ENCODE peak calls at places on chromosomes 5 and 9, in six cellular contexts. H is neuronal stem cell, P is H9, K is H1, U is mesenchymal stem cell, L is trophoblast cell. V is an unnamed sample.

GRCh38 chr5:122421379-122422081 is 109.5 kb downstream of the SNCAIP start:
- DNase-seq in L (no peak), P (no peak), K (no peak), U (no peak), H (no peak), V (no peak)

GRCh38 chr5:142869883-142870282 is 99.7 kb downstream of the ARHGAP26 start:
- DNase-seq in P (no peak), U (no peak), L (no peak), H (no peak), K (no peak), V (peak; percentile 11)

GRCh38 chr5:173716058-173716682 is 99.7 kb upstream of the BOD1 start:
- DNase-seq in H (no peak), L (no peak), P (no peak), K (no peak), U (no peak), V (no peak)

GRCh38 chr9:95370064-95370463 is 52.6 kb upstream of the FANCC start:
- DNase-seq in L (no peak), U (peak; percentile 45), H (no peak), K (no peak), P (no peak), V (peak; percentile 35)

GRCh38 chr9:35859310-35859994 is 10.7 kb downstream of the OR13J1 start:
- DNase-seq in L (no peak), P (no peak), K (peak; percentile 43), U (no peak), H (no peak), V (peak; percentile 35)

GRCh38 chr9:113708821-113709713 is 167.0 kb upstream of the ZNF618 start:
- DNase-seq in L (no peak), U (no peak), P (peak; percentile 38), H (no peak), K (peak; percentile 37), V (no peak)

GRCh38 chr5:68215888-68216736 is 556 bp downstream of the PIK3R1 start:
- DNase-seq in K (peak; percentile 68), P (peak; percentile 43), H (peak; percentile 59), U (peak; percentile 65), L (peak; percentile 59), V (peak; percentile 48)

GRCh38 chr9:87184956-87185642 is 237.8 kb upstream of the GAS1 start:
- DNase-seq in L (no peak), H (no peak), U (no peak), K (no peak), P (no peak), V (peak; percentile 37)

GRCh38 chr5:135980650-135981049 is 25.9 kb upstream of the LECT2 start:
- DNase-seq in K (no peak), P (no peak), H (no peak), U (peak; percentile 69), L (no peak), V (peak; percentile 41)

GRCh38 chr5:66655395-66656324 is 59.5 kb downstream of the MAST4 start:
- DNase-seq in P (no peak), U (no peak), K (no peak), H (no peak), L (peak; percentile 57), V (no peak)

GRCh38 chr5:138573223-138573622 is 2.0 kb downstream of the HSPA9 start:
- DNase-seq in P (no peak), K (no peak), L (no peak), H (no peak), U (no peak), V (no peak)

GRCh38 chr9:124022201-124023121 is 10.9 kb downstream of the LHX2 start:
- DNase-seq in P (peak; percentile 93), K (peak; percentile 83), H (no peak), U (no peak), L (no peak), V (no peak)

GRCh38 chr9:135827866-135828580 is 79.3 kb downstream of the CAMSAP1 start:
- DNase-seq in K (no peak), P (no peak), U (no peak), H (no peak), L (no peak), V (no peak)

GRCh38 chr9:37302277-37302676 is 120.2 kb upstream of the GRHPR start:
- DNase-seq in U (no peak), K (no peak), L (no peak), H (no peak), P (no peak), V (no peak)

GRCh38 chr9:114611516-114612271 is 603 bp downstream of the TMEM268 start:
- DNase-seq in U (peak; percentile 88), L (peak; percentile 60), P (peak; percentile 54), H (no peak), K (peak; percentile 70), V (peak; percentile 58)

GRCh38 chr5:147234825-147235635 is at the start of gene STK32A:
- DNase-seq in P (peak; percentile 91), H (peak; percentile 70), K (peak; percentile 88), U (peak; percentile 19), L (no peak), V (no peak)

GRCh38 chr9:23769307-23769935 is 56.6 kb downstream of the ELAVL2 start:
- DNase-seq in H (no peak), K (no peak), U (peak; percentile 7), P (no peak), L (no peak), V (peak; percentile 6)

GRCh38 chr5:138352071-138352721 is at the start of gene KDM3B:
- DNase-seq in P (peak; percentile 92), K (peak; percentile 100), L (peak; percentile 97), U (peak; percentile 82), H (peak; percentile 89), V (peak; percentile 80)

GRCh38 chr5:100758306-100758705 is 144.8 kb downstream of the ST8SIA4 start:
- DNase-seq in L (no peak), P (no peak), H (no peak), U (no peak), K (no peak), V (peak; percentile 86)
- H2BK120ac ChIP-seq in L (no peak overlapping the region), P (no peak overlapping the region), H (no peak overlapping the region), U (no peak overlapping the region), K (no peak overlapping the region), V (no peak overlapping the region)

GRCh38 chr5:43359738-43360137 is 46.5 kb upstream of the HMGCS1 start:
- DNase-seq in L (no peak), K (no peak), U (no peak), H (no peak), P (no peak), V (no peak)

GRCh38 chr5:43367909-43368648 is 44.1 kb downstream of the CCL28 start:
- DNase-seq in K (no peak), U (no peak), P (no peak), H (no peak), L (no peak), V (peak; percentile 4)

GRCh38 chr5:43362725-43363435 is 49.3 kb downstream of the CCL28 start:
- DNase-seq in U (no peak), K (no peak), P (no peak), H (no peak), L (peak; percentile 92), V (no peak)

GRCh38 chr5:43367453-43367852 is 44.7 kb downstream of the CCL28 start:
- DNase-seq in H (no peak), L (no peak), P (no peak), K (no peak), U (no peak), V (no peak)

GRCh38 chr5:43363445-43364152 is 48.6 kb downstream of the CCL28 start:
- DNase-seq in U (peak; percentile 18), L (peak; percentile 79), P (no peak), K (no peak), H (no peak), V (no peak)
- H3K14ac ChIP-seq in U (no peak overlapping the region), L (no peak overlapping the region), P (no peak overlapping the region), K (no peak overlapping the region), H (no peak overlapping the region), V (no peak overlapping the region)

GRCh38 chr9:101840694-101841188 is 102.3 kb upstream of the GRIN3A start:
- DNase-seq in K (no peak), P (no peak), H (no peak), L (no peak), U (no peak), V (no peak)

GRCh38 chr9:101832464-101832863 is 94.0 kb upstream of the GRIN3A start:
- DNase-seq in P (no peak), U (no peak), L (no peak), K (no peak), H (no peak), V (no peak)

DNA sequence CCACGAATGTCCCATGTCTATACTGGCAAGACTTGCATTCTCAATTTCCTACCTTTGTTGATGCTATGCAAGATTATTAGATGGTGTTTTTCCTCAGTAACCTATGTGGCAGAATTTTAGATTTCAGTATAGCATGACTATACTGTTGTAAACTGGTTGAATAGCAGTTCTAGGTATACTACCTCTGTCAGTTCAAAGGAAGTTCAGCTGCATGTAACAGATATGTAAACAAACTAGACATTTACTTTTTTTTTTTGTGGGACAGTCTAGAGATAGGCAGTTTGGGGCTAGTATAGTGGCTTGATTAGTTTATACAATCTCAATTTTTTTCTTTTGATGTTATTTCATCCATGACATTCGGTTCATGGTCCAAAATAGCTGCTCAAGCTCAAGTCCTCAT is 97.6 kb upstream of the GRIN3A start:
- DNase-seq in L (no peak), U (no peak), H (no peak), K (no peak), P (no peak), V (no peak)
- H2BK120ac ChIP-seq in L (no peak overlapping the region), U (no peak overlapping the region), H (no peak overlapping the region), K (no peak overlapping the region), P (no peak overlapping the region), V (no peak overlapping the region)

GRCh38 chr9:34636791-34637355 is 714 bp downstream of the SIGMAR1 start:
- DNase-seq in K (no peak), U (no peak), P (no peak), H (no peak), L (no peak), V (peak; percentile 22)
- H3K14ac ChIP-seq in K (no peak overlapping the region), U (peak overlapping the region; percentile 100), P (peak overlapping the region; percentile 85), H (peak overlapping the region; percentile 100), L (peak overlapping the region; percentile 70), V (peak overlapping the region; percentile 61)